ENCODE peak calls at places on chromosome 11, in seven cellular contexts. One of them, this sample, is unnamed. For H3K4me1, the result is how much of the 10 kb centered on the place peaks cover.

GRCh38 chr11:59729884-59730283 is 16.2 kb upstream of the OR10V1 start:
- DNase-seq in heart left ventricle: no peak
- DNase-seq in transverse colon: no peak
- DNase-seq in body of pancreas: no peak
- DNase-seq in heart right ventricle: no peak
- DNase-seq in PC-3: no peak
- DNase-seq in tibial nerve: no peak
- DNase-seq in this sample: no peak

GRCh38 chr11:21115999-21116398 is 446.6 kb downstream of the NELL1 start:
- DNase-seq in transverse colon: no peak
- DNase-seq in tibial nerve: no peak
- DNase-seq in heart right ventricle: no peak
- DNase-seq in body of pancreas: no peak
- DNase-seq in heart left ventricle: no peak
- DNase-seq in PC-3: no peak
- DNase-seq in this sample: no peak

GRCh38 chr11:45076761-45077160 is 69.7 kb upstream of the PRDM11 start:
- DNase-seq in body of pancreas: no peak
- DNase-seq in transverse colon: no peak
- DNase-seq in PC-3: no peak
- DNase-seq in heart right ventricle: no peak
- DNase-seq in tibial nerve: no peak
- DNase-seq in heart left ventricle: no peak
- DNase-seq in this sample: no peak

GRCh38 chr11:18294862-18295261 is 27.1 kb downstream of the HPS5 start:
- DNase-seq in heart left ventricle: no peak
- DNase-seq in heart right ventricle: no peak
- DNase-seq in tibial nerve: no peak
- DNase-seq in PC-3: no peak
- DNase-seq in transverse colon: no peak
- DNase-seq in body of pancreas: no peak
- DNase-seq in this sample: no peak

GRCh38 chr11:122706689-122707088 is 51.2 kb downstream of the UBASH3B start:
- DNase-seq in tibial nerve: no peak
- DNase-seq in heart right ventricle: no peak
- DNase-seq in body of pancreas: no peak
- DNase-seq in transverse colon: no peak
- DNase-seq in heart left ventricle: no peak
- DNase-seq in PC-3: peak
- DNase-seq in this sample: no peak

GRCh38 chr11:48012051-48012391 is 31.7 kb downstream of the PTPRJ start:
- DNase-seq in body of pancreas: no peak
- DNase-seq in tibial nerve: no peak
- DNase-seq in heart right ventricle: no peak
- DNase-seq in heart left ventricle: no peak
- DNase-seq in transverse colon: no peak
- DNase-seq in PC-3: no peak
- DNase-seq in this sample: no peak

GRCh38 chr11:61955031-61955415 is 4.9 kb downstream of the BEST1 start:
- DNase-seq in PC-3: no peak
- DNase-seq in heart left ventricle: peak
- DNase-seq in heart right ventricle: peak
- DNase-seq in transverse colon: peak
- DNase-seq in tibial nerve: peak
- DNase-seq in body of pancreas: peak
- DNase-seq in this sample: peak

GRCh38 chr11:128931661-128932060 is 11.0 kb downstream of the TP53AIP1 start:
- DNase-seq in tibial nerve: no peak
- DNase-seq in body of pancreas: no peak
- DNase-seq in transverse colon: no peak
- DNase-seq in PC-3: no peak
- DNase-seq in heart left ventricle: no peak
- DNase-seq in heart right ventricle: no peak
- DNase-seq in this sample: no peak

GRCh38 chr11:19237813-19238212 is 2.9 kb downstream of the E2F8 start:
- DNase-seq in heart right ventricle: no peak
- DNase-seq in tibial nerve: no peak
- DNase-seq in heart left ventricle: no peak
- DNase-seq in transverse colon: peak
- DNase-seq in PC-3: no peak
- DNase-seq in body of pancreas: no peak
- DNase-seq in this sample: no peak

GRCh38 chr11:42319926-42320325 is 860.5 kb upstream of the LRRC4C start:
- DNase-seq in tibial nerve: no peak
- DNase-seq in PC-3: no peak
- DNase-seq in heart left ventricle: no peak
- DNase-seq in transverse colon: no peak
- DNase-seq in body of pancreas: no peak
- DNase-seq in heart right ventricle: no peak
- DNase-seq in this sample: no peak

GRCh38 chr11:11378184-11378940 is 25.3 kb upstream of the CSNK2A3 start:
- DNase-seq in tibial nerve: no peak
- DNase-seq in transverse colon: no peak
- DNase-seq in heart right ventricle: no peak
- DNase-seq in heart left ventricle: no peak
- DNase-seq in PC-3: no peak
- DNase-seq in body of pancreas: no peak
- DNase-seq in this sample: no peak

GRCh38 chr11:67354314-67355022 is 1.1 kb upstream of the POLD4 start:
- DNase-seq in heart right ventricle: peak
- DNase-seq in body of pancreas: peak
- DNase-seq in transverse colon: peak
- DNase-seq in heart left ventricle: peak
- DNase-seq in tibial nerve: no peak
- DNase-seq in PC-3: peak
- DNase-seq in this sample: peak

GRCh38 chr11:74397531-74398243 is 546 bp downstream of the PGM2L1 start:
- DNase-seq in tibial nerve: no peak
- DNase-seq in heart left ventricle: peak
- DNase-seq in heart right ventricle: peak
- DNase-seq in transverse colon: peak
- DNase-seq in PC-3: peak
- DNase-seq in body of pancreas: peak
- DNase-seq in this sample: peak

GRCh38 chr11:73645972-73646631 is at the start of gene PLEKHB1:
- DNase-seq in heart right ventricle: no peak
- DNase-seq in body of pancreas: no peak
- DNase-seq in transverse colon: no peak
- DNase-seq in PC-3: no peak
- DNase-seq in heart left ventricle: no peak
- DNase-seq in tibial nerve: no peak
- DNase-seq in this sample: no peak

GRCh38 chr11:91115116-91115515 is 892.3 kb upstream of the CHORDC1 start:
- DNase-seq in heart left ventricle: no peak
- DNase-seq in transverse colon: no peak
- DNase-seq in tibial nerve: no peak
- DNase-seq in body of pancreas: no peak
- DNase-seq in heart right ventricle: no peak
- DNase-seq in PC-3: no peak
- DNase-seq in this sample: no peak

GRCh38 chr11:1708716-1709115 is 11.7 kb downstream of the KRTAP5-6 start:
- DNase-seq in tibial nerve: no peak
- DNase-seq in body of pancreas: no peak
- DNase-seq in heart right ventricle: no peak
- DNase-seq in PC-3: no peak
- DNase-seq in transverse colon: no peak
- DNase-seq in heart left ventricle: no peak
- DNase-seq in this sample: no peak

GRCh38 chr11:1707751-1708150 is 10.8 kb downstream of the KRTAP5-6 start:
- DNase-seq in body of pancreas: no peak
- DNase-seq in transverse colon: no peak
- DNase-seq in heart right ventricle: no peak
- DNase-seq in PC-3: no peak
- DNase-seq in tibial nerve: no peak
- DNase-seq in heart left ventricle: no peak
- DNase-seq in this sample: no peak

GRCh38 chr11:1705121-1706052 is 8.4 kb downstream of the KRTAP5-6 start:
- DNase-seq in transverse colon: no peak
- DNase-seq in heart left ventricle: no peak
- DNase-seq in heart right ventricle: no peak
- DNase-seq in body of pancreas: no peak
- DNase-seq in tibial nerve: no peak
- DNase-seq in PC-3: peak
- DNase-seq in this sample: no peak

GRCh38 chr11:1703146-1703545 is 6.2 kb downstream of the KRTAP5-6 start:
- DNase-seq in body of pancreas: no peak
- DNase-seq in tibial nerve: no peak
- DNase-seq in heart left ventricle: no peak
- DNase-seq in transverse colon: no peak
- DNase-seq in heart right ventricle: no peak
- DNase-seq in PC-3: no peak
- DNase-seq in this sample: no peak

DNA sequence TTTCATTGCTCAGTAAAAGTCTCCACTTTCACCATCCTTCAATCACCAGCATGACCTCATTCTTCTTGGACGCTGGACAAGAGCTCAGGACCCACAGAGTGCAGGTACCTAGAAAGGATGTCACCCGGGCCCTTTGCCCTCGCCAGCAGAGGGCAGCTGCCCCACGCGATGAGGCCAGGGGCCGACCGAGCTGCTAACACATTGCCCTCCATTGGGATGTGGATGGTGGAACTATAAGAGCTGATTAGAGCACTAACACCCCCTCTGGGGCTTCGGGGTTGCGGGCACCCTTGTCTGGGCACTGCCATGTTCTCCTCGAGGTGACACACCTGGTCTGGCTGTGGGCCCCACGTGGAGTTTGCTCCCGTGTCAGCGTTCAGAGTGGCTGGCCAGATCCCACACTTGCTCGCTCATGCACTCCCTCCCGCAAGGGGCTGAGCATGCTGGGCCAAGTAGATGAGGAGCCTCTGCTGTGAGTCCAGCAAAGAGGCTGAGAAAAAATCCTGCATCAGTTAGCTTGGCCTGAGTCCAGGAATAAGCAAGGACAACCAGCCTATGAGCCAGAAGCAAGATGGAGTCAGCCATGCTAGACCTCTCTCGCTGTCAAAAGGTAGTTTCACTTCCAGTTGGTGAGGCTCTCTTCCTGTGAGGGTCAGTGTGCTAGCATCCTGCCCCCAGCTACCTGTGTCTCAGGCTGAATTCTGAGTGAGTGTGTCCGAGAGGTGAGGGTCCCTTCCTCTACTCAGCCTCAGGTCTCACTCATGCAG is 9.8 kb downstream of the KRTAP5-6 start:
- DNase-seq in body of pancreas: no peak
- DNase-seq in heart left ventricle: no peak
- DNase-seq in tibial nerve: no peak
- DNase-seq in heart right ventricle: no peak
- DNase-seq in PC-3: peak
- DNase-seq in transverse colon: no peak
- DNase-seq in this sample: no peak
- TF ChIP-seq CTCF in body of pancreas: peak
- TF ChIP-seq CTCF in heart left ventricle: peak
- TF ChIP-seq CTCF in tibial nerve: no peak
- TF ChIP-seq CTCF in heart right ventricle: no peak
- TF ChIP-seq CTCF in PC-3: peak
- TF ChIP-seq CTCF in transverse colon: no peak
- TF ChIP-seq CTCF in this sample: no peak

GRCh38 chr11:70105755-70106571 is 27.8 kb downstream of the ANO1 start:
- DNase-seq in PC-3: no peak
- DNase-seq in tibial nerve: no peak
- DNase-seq in heart left ventricle: no peak
- DNase-seq in body of pancreas: peak
- DNase-seq in transverse colon: no peak
- DNase-seq in heart right ventricle: no peak
- DNase-seq in this sample: peak
- H3K27ac ChIP-seq in PC-3: no peak
- H3K27ac ChIP-seq in tibial nerve: no peak
- H3K27ac ChIP-seq in heart left ventricle: peak
- H3K27ac ChIP-seq in body of pancreas: peak
- H3K27ac ChIP-seq in transverse colon: no peak
- H3K27ac ChIP-seq in heart right ventricle: no peak
- H3K27ac ChIP-seq in this sample: peak

GRCh38 chr11:126113515-126113957 is 50.9 kb upstream of the CDON start:
- DNase-seq in body of pancreas: peak
- DNase-seq in tibial nerve: peak
- DNase-seq in heart right ventricle: peak
- DNase-seq in PC-3: peak
- DNase-seq in transverse colon: peak
- DNase-seq in heart left ventricle: peak
- DNase-seq in this sample: peak

GRCh38 chr11:126113963-126114362 is 51.3 kb upstream of the CDON start:
- DNase-seq in heart left ventricle: no peak
- DNase-seq in body of pancreas: no peak
- DNase-seq in PC-3: no peak
- DNase-seq in tibial nerve: no peak
- DNase-seq in heart right ventricle: no peak
- DNase-seq in transverse colon: no peak
- DNase-seq in this sample: no peak

GRCh38 chr11:126115253-126115540 is 52.5 kb upstream of the CDON start:
- DNase-seq in body of pancreas: peak
- DNase-seq in PC-3: peak
- DNase-seq in transverse colon: peak
- DNase-seq in heart left ventricle: peak
- DNase-seq in tibial nerve: no peak
- DNase-seq in heart right ventricle: peak
- DNase-seq in this sample: peak

GRCh38 chr11:126114486-126115252 is 52.0 kb upstream of the CDON start:
- DNase-seq in heart left ventricle: no peak
- DNase-seq in transverse colon: no peak
- DNase-seq in body of pancreas: no peak
- DNase-seq in tibial nerve: no peak
- DNase-seq in heart right ventricle: no peak
- DNase-seq in PC-3: no peak
- DNase-seq in this sample: peak

DNA sequence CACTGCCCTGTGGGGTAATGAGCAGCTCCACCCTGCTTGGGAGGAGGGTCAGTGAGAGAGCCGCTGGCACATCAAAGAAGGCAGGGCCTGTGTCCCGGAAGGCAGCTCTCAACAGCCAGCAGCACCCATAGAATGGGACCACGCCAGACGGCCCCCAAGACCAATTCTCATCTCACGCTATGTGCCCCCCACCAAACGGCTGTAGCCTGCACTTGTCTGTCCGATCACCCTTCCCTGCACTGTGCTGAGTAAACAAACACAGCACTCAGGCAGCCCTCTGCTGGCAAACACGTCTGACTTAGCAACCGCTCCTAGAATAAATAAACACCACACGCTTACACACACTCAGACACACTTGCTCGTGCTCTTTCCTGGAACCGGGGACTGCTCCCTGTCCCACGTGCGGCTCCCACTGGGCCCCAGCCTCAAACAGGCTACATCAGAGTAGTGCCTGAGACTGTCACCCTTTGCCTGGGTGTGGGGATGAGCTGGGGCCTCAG is 53.2 kb upstream of the CDON start:
- DNase-seq in heart right ventricle: peak
- DNase-seq in transverse colon: peak
- DNase-seq in PC-3: peak
- DNase-seq in heart left ventricle: peak
- DNase-seq in tibial nerve: peak
- DNase-seq in body of pancreas: peak
- DNase-seq in this sample: peak
- H3K4me1 ChIP-seq in heart right ventricle: half or more
- H3K4me1 ChIP-seq in transverse colon: under half
- H3K4me1 ChIP-seq in PC-3: under half
- H3K4me1 ChIP-seq in heart left ventricle: half or more
- H3K4me1 ChIP-seq in tibial nerve: under half
- H3K4me1 ChIP-seq in body of pancreas: under half
- H3K4me1 ChIP-seq in this sample: half or more

GRCh38 chr11:57269580-57270021 is 32.6 kb upstream of the APLNR start:
- DNase-seq in body of pancreas: no peak
- DNase-seq in heart left ventricle: no peak
- DNase-seq in tibial nerve: no peak
- DNase-seq in transverse colon: no peak
- DNase-seq in heart right ventricle: no peak
- DNase-seq in PC-3: no peak
- DNase-seq in this sample: peak
- TF ChIP-seq CTCF in body of pancreas: no peak
- TF ChIP-seq CTCF in heart left ventricle: no peak
- TF ChIP-seq CTCF in tibial nerve: no peak
- TF ChIP-seq CTCF in transverse colon: no peak
- TF ChIP-seq CTCF in heart right ventricle: no peak
- TF ChIP-seq CTCF in PC-3: no peak
- TF ChIP-seq CTCF in this sample: no peak

GRCh38 chr11:118892964-118893363 is 9.3 kb downstream of the CXCR5 start:
- DNase-seq in heart left ventricle: no peak
- DNase-seq in PC-3: no peak
- DNase-seq in heart right ventricle: no peak
- DNase-seq in body of pancreas: no peak
- DNase-seq in tibial nerve: no peak
- DNase-seq in transverse colon: no peak
- DNase-seq in this sample: no peak
- H3K27ac ChIP-seq in heart left ventricle: no peak
- H3K27ac ChIP-seq in PC-3: no peak
- H3K27ac ChIP-seq in heart right ventricle: no peak
- H3K27ac ChIP-seq in body of pancreas: peak
- H3K27ac ChIP-seq in tibial nerve: no peak
- H3K27ac ChIP-seq in transverse colon: no peak
- H3K27ac ChIP-seq in this sample: no peak